ENCODE peak calls at places on chromosomes 1 and 21, in six cellular contexts. C is thoracic aorta; G is Karpas-422; X is CD4-positive, alpha-beta memory T cell; Q is body of pancreas; P is cardiac fibroblast. V is an unnamed sample.

GRCh38 chr1:1359316-1359667 is 937 bp upstream of the MXRA8 start:
- DNase-seq in C (no peak), G (no peak), X (no peak), Q (no peak), P (peak), V (no peak)

GRCh38 chr1:55735110-55735509 is 519.9 kb upstream of the USP24 start:
- DNase-seq in C (no peak), G (no peak), X (no peak), Q (no peak), P (no peak), V (no peak)

GRCh38 chr1:43382027-43382771 is 7.4 kb downstream of the MED8 start:
- DNase-seq in C (no peak), G (no peak), X (no peak), Q (no peak), P (peak), V (no peak)

GRCh38 chr1:36872858-36873257 is 161.5 kb downstream of the GRIK3 start:
- DNase-seq in C (no peak), G (no peak), X (no peak), Q (no peak), P (no peak), V (no peak)

GRCh38 chr1:157540852-157541251 is 11.5 kb downstream of the FCRL5 start:
- DNase-seq in C (no peak), G (no peak), X (no peak), Q (no peak), P (no peak), V (no peak)

GRCh38 chr1:66752000-66752592 is at the start of gene DYNLT5:
- DNase-seq in C (peak), G (no peak), X (no peak), Q (peak), P (peak), V (no peak)

GRCh38 chr1:151399890-151400235 is 490 bp downstream of the PSMB4 start:
- DNase-seq in C (no peak), G (peak), X (peak), Q (peak), P (peak), V (no peak)

GRCh38 chr1:212512731-212513559 is 80.2 kb downstream of the NENF start:
- DNase-seq in C (no peak), G (no peak), X (no peak), Q (no peak), P (no peak), V (no peak)

GRCh38 chr21:42258885-42259407 is 40.0 kb downstream of the ABCG1 start:
- DNase-seq in C (no peak), G (no peak), X (no peak), Q (peak), P (no peak), V (no peak)

GRCh38 chr1:40036574-40036973 is 4.0 kb upstream of the CAP1 start:
- DNase-seq in C (peak), G (no peak), X (no peak), Q (peak), P (peak), V (no peak)

GRCh38 chr1:229006121-229006870 is 264.6 kb upstream of the RAB4A start:
- DNase-seq in C (no peak), G (no peak), X (no peak), Q (no peak), P (no peak), V (no peak)

GRCh38 chr1:227788279-227789041 is 27.0 kb upstream of the PRSS38 start:
- DNase-seq in C (no peak), G (no peak), X (no peak), Q (peak), P (no peak), V (peak)

GRCh38 chr1:229129306-229130027 is 141.4 kb upstream of the RAB4A start:
- DNase-seq in C (no peak), G (no peak), X (peak), Q (no peak), P (no peak), V (no peak)

GRCh38 chr1:93955765-93956164 is 46.5 kb upstream of the GCLM start:
- DNase-seq in C (no peak), G (peak), X (no peak), Q (no peak), P (no peak), V (no peak)

GRCh38 chr1:44684525-44684924 is 10.0 kb downstream of the ARMH1 start:
- DNase-seq in C (no peak), G (no peak), X (no peak), Q (no peak), P (no peak), V (no peak)

GRCh38 chr1:183234660-183235476 is 48.8 kb downstream of the LAMC2 start:
- DNase-seq in C (peak), G (no peak), X (no peak), Q (peak), P (peak), V (peak)

GRCh38 chr1:83060216-83060615 is 938.7 kb downstream of the TTLL7 start:
- DNase-seq in C (no peak), G (no peak), X (no peak), Q (no peak), P (no peak), V (no peak)

GRCh38 chr1:32539584-32540571 is 651 bp downstream of the ZBTB8A start:
- DNase-seq in C (no peak), G (peak), X (no peak), Q (peak), P (peak), V (no peak)

GRCh38 chr1:209335090-209335692 is 248.3 kb upstream of the CAMK1G start:
- DNase-seq in C (no peak), G (peak), X (no peak), Q (peak), P (peak), V (peak)

GRCh38 chr1:224502459-224503160 is 68.0 kb upstream of the WDR26 start:
- DNase-seq in C (no peak), G (no peak), X (no peak), Q (peak), P (no peak), V (no peak)

GRCh38 chr1:78334114-78334513 is 156.7 kb upstream of the PTGFR start:
- DNase-seq in C (no peak), G (no peak), X (no peak), Q (no peak), P (peak), V (no peak)

GRCh38 chr1:110339427-110340206 is 440 bp downstream of the RBM15 start:
- DNase-seq in C (peak), G (peak), X (peak), Q (peak), P (peak), V (peak)

GRCh38 chr1:214199585-214199984 is 81.4 kb upstream of the SMYD2 start:
- DNase-seq in C (no peak), G (no peak), X (no peak), Q (no peak), P (no peak), V (no peak)

GRCh38 chr1:214518387-214518786 is 33.0 kb downstream of the PTPN14 start:
- DNase-seq in C (no peak), G (no peak), X (no peak), Q (no peak), P (no peak), V (no peak)

GRCh38 chr1:183214021-183214970 is 28.2 kb downstream of the LAMC2 start:
- DNase-seq in C (no peak), G (no peak), X (no peak), Q (no peak), P (no peak), V (no peak)

GRCh38 chr1:34736711-34737110 is 18.1 kb upstream of the GJB5 start:
- DNase-seq in C (no peak), G (no peak), X (no peak), Q (no peak), P (no peak), V (no peak)

GRCh38 chr1:162141273-162142023 is 72.0 kb downstream of the NOS1AP start:
- DNase-seq in C (no peak), G (no peak), X (no peak), Q (no peak), P (peak), V (no peak)

GRCh38 chr1:41918450-41919043 is at the start of gene HIVEP3:
- DNase-seq in C (no peak), G (no peak), X (no peak), Q (peak), P (peak), V (no peak)

GRCh38 chr1:54475357-54476230 is 69.4 kb upstream of the SSBP3 start:
- DNase-seq in C (no peak), G (no peak), X (peak), Q (no peak), P (no peak), V (no peak)

GRCh38 chr1:54922921-54923421 is 36.0 kb upstream of the DHCR24 start:
- DNase-seq in C (no peak), G (no peak), X (no peak), Q (peak), P (peak), V (no peak)

GRCh38 chr1:114353233-114353632 is 157.8 kb downstream of the TRIM33 start:
- DNase-seq in C (no peak), G (peak), X (no peak), Q (peak), P (peak), V (no peak)

GRCh38 chr1:66046415-66046814 is 253.7 kb downstream of the PDE4B start:
- DNase-seq in C (no peak), G (no peak), X (no peak), Q (no peak), P (peak), V (no peak)

GRCh38 chr21:34889537-34890257 is 159.4 kb downstream of the RUNX1 start:
- DNase-seq in C (no peak), G (peak), X (peak), Q (peak), P (peak), V (peak)

GRCh38 chr1:247681288-247681897 is 1.9 kb upstream of the OR13G1 start:
- DNase-seq in C (no peak), G (peak), X (no peak), Q (peak), P (peak), V (peak)

GRCh38 chr1:224430511-224431113 is 4.0 kb downstream of the WDR26 start:
- DNase-seq in C (no peak), G (peak), X (peak), Q (peak), P (peak), V (no peak)

GRCh38 chr21:25571726-25572121 is 35.6 kb downstream of the MRPL39 start:
- DNase-seq in C (no peak), G (no peak), X (no peak), Q (no peak), P (no peak), V (no peak)
- H3K4me3 ChIP-seq in C (no peak), G (no peak), X (no peak), Q (no peak), P (no peak), V (no peak)

DNA sequence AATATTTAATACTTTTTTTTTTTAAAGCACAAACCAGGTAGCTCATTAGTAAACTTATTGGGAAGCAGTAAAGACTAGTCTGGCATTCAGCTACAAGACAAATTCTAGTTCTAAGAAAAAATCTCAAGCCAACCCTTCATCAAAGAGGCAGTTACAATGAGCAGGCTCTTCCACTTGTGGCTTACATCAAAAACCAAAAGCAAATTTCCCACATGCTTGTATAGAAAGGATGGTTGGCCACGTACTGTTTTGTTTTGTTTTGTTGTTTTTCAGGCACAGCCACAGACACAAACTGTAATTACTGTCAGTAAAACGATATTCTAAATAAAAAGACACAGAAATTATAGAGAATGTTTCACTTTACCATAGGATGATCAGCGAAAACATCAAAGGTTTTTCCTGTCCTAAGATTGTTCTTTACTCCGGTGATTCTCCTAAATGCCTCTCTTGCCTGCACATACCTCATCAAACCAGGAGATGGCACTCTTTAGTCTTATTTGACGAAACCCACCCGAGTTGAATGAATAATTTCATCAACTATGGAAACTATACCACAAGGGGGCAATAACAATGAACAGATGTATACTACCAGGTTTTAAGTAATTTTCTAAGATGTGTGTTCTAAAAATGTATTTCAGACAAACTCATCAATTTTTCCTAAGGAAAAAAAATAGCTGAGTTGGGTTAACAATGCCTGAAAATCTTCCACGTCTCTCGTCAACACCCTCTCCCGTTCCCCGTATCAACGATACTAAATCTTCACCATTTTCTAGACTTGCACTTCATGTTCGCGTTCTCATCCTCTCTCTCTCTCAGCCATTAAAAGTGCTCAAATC is 26.9 kb downstream of the RPL5 start:
- DNase-seq in C (peak), G (peak), X (peak), Q (peak), P (peak), V (peak)
- H3K4me3 ChIP-seq in C (peak), G (peak), X (no peak), Q (no peak), P (no peak), V (no peak)

GRCh38 chr1:159459551-159459950 is 20.0 kb downstream of the OR10J1 start:
- DNase-seq in C (no peak), G (no peak), X (no peak), Q (no peak), P (no peak), V (no peak)

GRCh38 chr1:159469921-159470595 is 30.5 kb downstream of the OR10J1 start:
- DNase-seq in C (no peak), G (no peak), X (no peak), Q (no peak), P (peak), V (no peak)

GRCh38 chr1:159468321-159468720 is 28.8 kb downstream of the OR10J1 start:
- DNase-seq in C (no peak), G (no peak), X (no peak), Q (no peak), P (no peak), V (no peak)

GRCh38 chr1:159465191-159465603 is 25.7 kb downstream of the OR10J1 start:
- DNase-seq in C (no peak), G (no peak), X (no peak), Q (no peak), P (no peak), V (no peak)
- H3K4me3 ChIP-seq in C (no peak), G (no peak), X (no peak), Q (no peak), P (no peak), V (no peak)

GRCh38 chr1:24119859-24120756 is 8.2 kb upstream of the MYOM3 start:
- DNase-seq in C (no peak), G (no peak), X (no peak), Q (peak), P (peak), V (peak)
- H3K4me3 ChIP-seq in C (peak), G (no peak), X (no peak), Q (no peak), P (no peak), V (no peak)

GRCh38 chr1:245041058-245041698 is 113.6 kb upstream of the KIF26B start:
- DNase-seq in C (no peak), G (no peak), X (no peak), Q (no peak), P (no peak), V (no peak)
- H3K4me3 ChIP-seq in C (no peak), G (no peak), X (no peak), Q (no peak), P (no peak), V (no peak)

DNA sequence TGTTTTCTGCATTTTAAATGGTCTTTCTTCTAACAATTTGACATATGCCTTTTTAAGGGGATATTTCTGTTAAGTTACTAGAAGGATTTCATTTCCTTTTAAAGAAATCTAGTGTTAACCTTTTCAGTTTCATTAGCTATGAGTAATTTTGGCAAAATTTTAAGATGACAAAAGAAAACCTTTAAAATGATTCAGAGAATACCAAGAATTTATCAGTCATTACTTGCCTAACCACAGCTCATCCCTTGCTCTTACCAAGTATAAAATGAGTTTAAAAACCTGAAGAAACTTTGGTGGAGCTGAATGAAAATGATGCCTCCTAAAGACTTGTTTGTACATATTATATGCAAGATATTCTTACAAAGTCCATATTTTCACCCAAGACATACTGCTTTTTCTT is 101.7 kb downstream of the NEK7 start:
- DNase-seq in C (no peak), G (no peak), X (no peak), Q (no peak), P (peak), V (no peak)
- H3K4me3 ChIP-seq in C (no peak), G (no peak), X (no peak), Q (no peak), P (no peak), V (no peak)

GRCh38 chr1:47444317-47444577 is 6.4 kb downstream of the FOXD2 start:
- DNase-seq in C (no peak), G (no peak), X (no peak), Q (no peak), P (no peak), V (no peak)

GRCh38 chr1:47442844-47443529 is 5.1 kb downstream of the FOXD2 start:
- DNase-seq in C (no peak), G (no peak), X (no peak), Q (no peak), P (no peak), V (no peak)

GRCh38 chr1:47444578-47445465 is 7.0 kb downstream of the FOXD2 start:
- DNase-seq in C (no peak), G (peak), X (no peak), Q (peak), P (no peak), V (no peak)

GRCh38 chr1:47442202-47442601 is 4.4 kb downstream of the FOXD2 start:
- DNase-seq in C (no peak), G (no peak), X (no peak), Q (no peak), P (no peak), V (no peak)

GRCh38 chr1:47443530-47444316 is 5.9 kb downstream of the FOXD2 start:
- DNase-seq in C (no peak), G (no peak), X (no peak), Q (no peak), P (no peak), V (no peak)
- H3K4me3 ChIP-seq in C (peak), G (no peak), X (no peak), Q (no peak), P (no peak), V (no peak)

DNA sequence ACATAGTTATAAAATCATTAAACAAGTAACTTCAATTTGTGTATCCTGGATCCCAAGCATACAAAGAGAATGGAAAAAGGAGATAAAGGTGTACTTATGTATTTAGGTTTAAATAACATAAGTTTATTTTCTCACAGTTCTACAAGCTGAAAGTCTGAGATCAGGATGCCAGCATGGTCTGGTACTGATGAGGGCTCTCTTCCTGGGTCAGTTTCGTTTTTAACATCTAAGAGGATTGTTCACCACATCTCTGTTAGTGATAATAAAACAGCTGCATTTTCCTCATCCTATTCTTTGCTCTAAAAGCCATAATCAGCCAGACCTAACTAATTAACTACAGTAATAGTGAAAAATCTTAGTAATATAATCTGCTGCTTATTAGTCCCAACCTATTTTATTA is 5.2 kb downstream of the EGLN1 start:
- DNase-seq in C (no peak), G (no peak), X (no peak), Q (no peak), P (no peak), V (no peak)
- H3K4me3 ChIP-seq in C (peak), G (peak), X (no peak), Q (no peak), P (no peak), V (no peak)